ENCODE peak calls at places on chromosomes 16 and 17, in four cellular contexts. Y is HCT116, R is fibroblast of lung, O is HepG2. E is an unnamed sample.

GRCh38 chr16:2002406-2003230 is 7.0 kb downstream of the ZNF598 start:
- DNase-seq in Y (no peak), R (no peak), O (no peak), E (no peak)

GRCh38 chr17:57275365-57275764 is 19.0 kb downstream of the MSI2 start:
- DNase-seq in Y (no peak), R (no peak), O (no peak), E (no peak)

GRCh38 chr17:60106377-60107059 is 27.8 kb upstream of the HEATR6 start:
- DNase-seq in Y (no peak), R (peak; percentile 74), O (no peak), E (no peak)

GRCh38 chr16:66292241-66292935 is 74.1 kb upstream of the CDH5 start:
- DNase-seq in Y (no peak), R (no peak), O (no peak), E (no peak)

GRCh38 chr17:77768475-77768874 is 190.0 kb upstream of the TNRC6C start:
- DNase-seq in Y (no peak), R (no peak), O (no peak), E (no peak)

GRCh38 chr17:38735161-38735997 is 5.2 kb downstream of the CISD3 start:
- DNase-seq in Y (no peak), R (no peak), O (peak; percentile 33), E (no peak)

GRCh38 chr17:74133726-74134125 is 69.8 kb upstream of the RPL38 start:
- DNase-seq in Y (no peak), R (no peak), O (no peak), E (no peak)

GRCh38 chr16:48720266-48720665 is 110.3 kb upstream of the N4BP1 start:
- DNase-seq in Y (no peak), R (no peak), O (peak; percentile 15), E (no peak)

GRCh38 chr16:47984669-47985068 is 171.1 kb downstream of the ABCC12 start:
- DNase-seq in Y (no peak), R (no peak), O (no peak), E (no peak)

GRCh38 chr17:3557768-3558583 is at the start of gene TRPV3:
- DNase-seq in Y (peak; percentile 21), R (peak; percentile 25), O (no peak), E (peak; percentile 97)

GRCh38 chr16:84806256-84806889 is 13.4 kb upstream of the CRISPLD2 start:
- DNase-seq in Y (no peak), R (peak; percentile 94), O (no peak), E (peak; percentile 86)

GRCh38 chr16:81796035-81796434 is 16.9 kb downstream of the PLCG2 start:
- DNase-seq in Y (no peak), R (no peak), O (no peak), E (no peak)

GRCh38 chr16:49350265-49351103 is 23.1 kb upstream of the C16orf78 start:
- DNase-seq in Y (peak; percentile 27), R (peak; percentile 22), O (peak; percentile 37), E (no peak)

GRCh38 chr17:37570527-37571093 is 38.6 kb downstream of the SYNRG start:
- DNase-seq in Y (peak; percentile 34), R (peak; percentile 72), O (peak; percentile 60), E (peak; percentile 69)

GRCh38 chr17:75661531-75661930 is 5.4 kb downstream of the RECQL5 start:
- DNase-seq in Y (no peak), R (no peak), O (no peak), E (no peak)

GRCh38 chr17:76726231-76726765 is at the start of gene JMJD6:
- DNase-seq in Y (peak; percentile 97), R (peak; percentile 95), O (peak; percentile 93), E (peak; percentile 95)

GRCh38 chr17:29929006-29929543 is 953 bp downstream of the SSH2 start:
- DNase-seq in Y (no peak), R (peak; percentile 45), O (peak; percentile 21), E (peak; percentile 68)

GRCh38 chr16:79372504-79373184 is 227.9 kb downstream of the MAF start:
- DNase-seq in Y (no peak), R (peak; percentile 61), O (no peak), E (no peak)

GRCh38 chr17:80472996-80473395 is 3.4 kb downstream of the NPTX1 start:
- DNase-seq in Y (no peak), R (no peak), O (no peak), E (no peak)

GRCh38 chr17:80475949-80476876 is at the start of gene NPTX1:
- DNase-seq in Y (no peak), R (no peak), O (no peak), E (peak; percentile 18)

GRCh38 chr17:80474933-80475915 is 1.2 kb downstream of the NPTX1 start:
- DNase-seq in Y (no peak), R (no peak), O (no peak), E (no peak)

GRCh38 chr17:80473701-80474100 is 2.7 kb downstream of the NPTX1 start:
- DNase-seq in Y (no peak), R (no peak), O (no peak), E (no peak)

DNA sequence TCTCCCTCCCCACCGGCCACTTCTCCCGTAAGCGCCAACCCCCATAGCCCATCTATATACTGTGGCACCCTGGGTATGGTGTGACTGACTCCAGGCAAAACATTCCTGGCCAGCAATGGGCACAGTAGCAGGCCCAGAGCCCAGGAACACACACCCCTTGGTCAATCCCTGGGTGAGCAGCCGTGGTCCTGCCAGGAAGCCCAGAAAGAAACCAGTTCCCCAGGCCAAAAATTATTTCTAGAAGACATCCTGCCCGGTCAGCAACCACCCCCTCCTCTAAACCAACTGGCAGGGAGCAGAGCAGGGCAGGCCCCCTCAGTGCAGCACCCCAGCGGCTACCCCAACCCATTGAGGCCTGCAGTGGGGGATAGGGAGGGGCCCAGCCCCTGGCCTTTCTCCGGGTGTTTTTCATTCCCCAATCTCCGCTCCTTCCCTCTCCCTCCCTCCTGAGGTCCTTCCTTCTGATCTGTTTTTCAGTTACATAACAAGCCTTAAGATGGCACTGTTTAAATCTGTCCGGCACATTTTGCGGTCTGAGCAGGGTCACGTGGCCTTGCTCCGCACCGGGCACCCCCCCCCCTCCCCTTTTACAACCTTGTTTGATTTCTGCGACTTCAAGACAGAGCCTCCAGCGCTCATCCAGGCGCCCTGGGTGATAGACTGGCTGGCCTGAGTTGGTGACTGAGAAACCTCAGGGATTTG is 2.0 kb downstream of the NPTX1 start:
- DNase-seq in Y (peak; percentile 58), R (peak; percentile 33), O (no peak), E (no peak)
- H2AFZ ChIP-seq in Y (peak overlapping the region; percentile 56), R (no peak overlapping the region), O (no peak overlapping the region), E (no peak overlapping the region)

GRCh38 chr16:75762746-75763145 is 36.5 kb upstream of the CPHXL start:
- DNase-seq in Y (no peak), R (no peak), O (no peak), E (no peak)

GRCh38 chr16:75760018-75760519 is 33.8 kb upstream of the CPHXL start:
- DNase-seq in Y (no peak), R (no peak), O (no peak), E (no peak)

GRCh38 chr16:75763250-75763649 is 37.0 kb upstream of the CPHXL start:
- DNase-seq in Y (no peak), R (no peak), O (no peak), E (no peak)

GRCh38 chr16:75761111-75761510 is 34.8 kb upstream of the CPHXL start:
- DNase-seq in Y (no peak), R (peak; percentile 34), O (no peak), E (no peak)

GRCh38 chr16:75764154-75764768 is 38.0 kb upstream of the CPHXL start:
- DNase-seq in Y (peak; percentile 60), R (peak; percentile 60), O (peak; percentile 69), E (peak; percentile 36)
- H2AFZ ChIP-seq in Y (no peak overlapping the region), R (peak overlapping the region; percentile 44), O (no peak overlapping the region), E (no peak overlapping the region)

DNA sequence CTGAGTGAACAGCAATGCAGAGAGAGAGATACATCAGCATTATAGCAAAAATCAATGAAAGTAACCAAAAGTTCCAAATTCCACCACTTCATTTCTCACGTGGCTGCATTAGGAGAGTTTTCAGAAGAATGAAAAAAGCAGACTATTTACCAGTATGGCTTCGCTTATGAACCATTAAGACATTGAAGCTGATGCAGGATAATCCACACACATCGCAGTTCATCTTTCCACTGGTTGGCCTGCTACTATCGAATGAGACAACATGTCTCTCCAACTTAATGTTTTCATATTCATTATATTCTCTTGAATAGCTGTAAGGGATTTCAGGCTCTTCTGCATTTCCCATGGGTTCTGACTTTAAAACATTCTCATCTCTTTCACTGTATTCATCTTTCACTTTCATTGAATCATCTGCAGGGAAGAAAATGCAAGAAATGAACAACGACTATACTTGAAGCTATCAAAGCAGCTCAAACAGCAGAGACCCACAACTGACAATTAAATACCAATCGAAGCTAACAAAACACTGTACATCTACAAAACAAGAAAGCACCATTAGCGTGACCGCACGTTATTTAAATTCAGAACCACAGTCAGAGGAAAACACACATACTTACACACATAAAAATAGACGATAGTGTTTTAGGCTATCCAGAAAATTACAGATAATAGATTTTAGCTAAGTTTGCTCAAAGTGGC is 54.9 kb downstream of the GRB7 start:
- DNase-seq in Y (no peak), R (no peak), O (no peak), E (no peak)
- H2AFZ ChIP-seq in Y (no peak overlapping the region), R (no peak overlapping the region), O (no peak overlapping the region), E (no peak overlapping the region)

GRCh38 chr16:55655381-55655708 is 443 bp upstream of the SLC6A2 start:
- DNase-seq in Y (no peak), R (no peak), O (no peak), E (no peak)
- H2AFZ ChIP-seq in Y (no peak overlapping the region), R (no peak overlapping the region), O (no peak overlapping the region), E (no peak overlapping the region)

DNA sequence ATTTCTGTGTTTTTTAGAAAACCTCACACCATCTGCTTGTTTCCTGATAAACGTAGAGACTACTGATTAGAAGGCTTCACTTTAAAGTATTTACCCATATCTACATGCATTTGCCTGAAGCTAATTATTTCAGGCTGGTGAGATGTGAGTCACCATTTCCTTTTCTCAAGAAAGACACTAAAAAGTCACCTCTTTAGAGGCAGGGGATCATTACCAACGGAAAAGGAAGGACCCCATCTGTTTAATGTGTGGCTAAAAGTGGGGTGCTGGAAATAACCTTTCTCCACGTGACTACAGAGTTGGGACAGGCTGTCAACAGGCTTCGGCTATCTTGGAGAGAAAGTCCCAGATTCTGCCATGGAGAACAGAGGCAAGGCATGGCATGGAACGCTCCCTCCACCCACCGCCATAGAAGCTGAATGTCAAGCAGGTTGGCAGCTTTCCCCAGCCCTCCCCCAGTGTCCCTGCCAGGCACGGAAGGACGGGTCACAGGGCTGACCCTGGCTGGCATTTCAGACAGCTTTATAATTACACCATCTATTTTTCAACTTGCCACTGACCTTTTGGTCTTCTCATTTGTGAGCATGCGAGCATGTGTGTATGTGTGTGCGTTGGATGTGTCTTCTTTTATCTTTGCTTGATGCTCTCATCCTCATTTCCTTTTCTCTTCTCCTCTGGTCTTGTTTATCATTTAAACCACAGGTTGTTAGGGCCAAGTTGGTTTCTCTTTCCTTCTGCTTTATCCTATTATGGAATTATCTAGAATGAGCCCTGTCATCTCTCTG is 157.0 kb downstream of the CPPED1 start:
- DNase-seq in Y (no peak), R (peak; percentile 10), O (peak; percentile 47), E (no peak)
- H2AFZ ChIP-seq in Y (no peak overlapping the region), R (no peak overlapping the region), O (no peak overlapping the region), E (no peak overlapping the region)

GRCh38 chr17:39939588-39940419 is 12.3 kb downstream of the LRRC3C start:
- DNase-seq in Y (no peak), R (peak; percentile 95), O (no peak), E (no peak)
- H2AFZ ChIP-seq in Y (no peak overlapping the region), R (no peak overlapping the region), O (no peak overlapping the region), E (no peak overlapping the region)

GRCh38 chr17:15969463-15969862 is 24.5 kb downstream of the ADORA2B start:
- DNase-seq in Y (no peak), R (no peak), O (no peak), E (no peak)

GRCh38 chr17:15966183-15966878 is 21.4 kb downstream of the ADORA2B start:
- DNase-seq in Y (no peak), R (peak; percentile 52), O (peak; percentile 90), E (peak; percentile 62)

GRCh38 chr17:15965510-15965909 is 20.6 kb downstream of the ADORA2B start:
- DNase-seq in Y (no peak), R (no peak), O (no peak), E (no peak)

GRCh38 chr17:15967706-15968399 is 22.9 kb downstream of the ADORA2B start:
- DNase-seq in Y (no peak), R (peak; percentile 58), O (peak; percentile 44), E (no peak)

GRCh38 chr17:15966879-15967248 is 21.9 kb downstream of the ADORA2B start:
- DNase-seq in Y (no peak), R (peak; percentile 41), O (peak; percentile 35), E (peak; percentile 92)
- H2AFZ ChIP-seq in Y (no peak overlapping the region), R (peak overlapping the region; percentile 62), O (peak overlapping the region; percentile 6), E (no peak overlapping the region)